ENCODE peak calls at places on chromosomes 13 and 19, in six cellular contexts. W is heart left ventricle, U is GM12878, G is A549, L is Peyer's patch, O is esophagus squamous epithelium. V is an unnamed sample.
A peak's percentile ranks its signal among the peaks of the same experiment; 100 is the strongest.

GRCh38 chr19:38362076-38362945 is 12.1 kb upstream of the PSMD8 start:
- DNase-seq in W (peak; percentile 80), U (no peak), G (peak; percentile 92), L (peak; percentile 94), O (peak; percentile 39), V (peak; percentile 86)

GRCh38 chr13:37187611-37188010 is 82.1 kb upstream of the CSNK1A1L start:
- DNase-seq in W (no peak), U (no peak), G (no peak), L (no peak), O (no peak), V (no peak)

GRCh38 chr13:62210951-62211350 is 795.3 kb upstream of the PCDH20 start:
- DNase-seq in W (no peak), U (no peak), G (no peak), L (no peak), O (no peak), V (no peak)

GRCh38 chr19:33133438-33134031 is 1.6 kb downstream of the WDR88 start:
- DNase-seq in W (no peak), U (no peak), G (peak; percentile 51), L (no peak), O (no peak), V (no peak)

GRCh38 chr19:2251577-2252480 is 2.7 kb downstream of the AMH start:
- DNase-seq in W (no peak), U (no peak), G (no peak), L (no peak), O (no peak), V (no peak)

GRCh38 chr13:49517461-49517860 is 21.7 kb downstream of the PHF11 start:
- DNase-seq in W (no peak), U (no peak), G (no peak), L (no peak), O (no peak), V (no peak)

GRCh38 chr19:383922-384800 is 24.8 kb downstream of the C2CD4C start:
- DNase-seq in W (no peak), U (peak; percentile 27), G (no peak), L (no peak), O (no peak), V (peak; percentile 65)

GRCh38 chr13:88461272-88462009 is 790.3 kb downstream of the SLITRK5 start:
- DNase-seq in W (no peak), U (no peak), G (no peak), L (no peak), O (no peak), V (no peak)

GRCh38 chr13:43339843-43340550 is 316.6 kb downstream of the DNAJC15 start:
- DNase-seq in W (no peak), U (no peak), G (no peak), L (no peak), O (no peak), V (no peak)

GRCh38 chr19:31127132-31127967 is 221.9 kb downstream of the TSHZ3 start:
- DNase-seq in W (no peak), U (no peak), G (peak; percentile 82), L (no peak), O (no peak), V (peak; percentile 68)

GRCh38 chr13:51207881-51208280 is 14.3 kb upstream of the FAM124A start:
- DNase-seq in W (no peak), U (no peak), G (no peak), L (no peak), O (no peak), V (no peak)

GRCh38 chr13:52374389-52374788 is 31.6 kb downstream of the THSD1 start:
- DNase-seq in W (no peak), U (no peak), G (no peak), L (no peak), O (no peak), V (no peak)

GRCh38 chr13:65921933-65922332 is 1308.2 kb downstream of the PCDH9 start:
- DNase-seq in W (no peak), U (no peak), G (no peak), L (no peak), O (no peak), V (no peak)

GRCh38 chr13:112435973-112436372 is 59.8 kb downstream of the SPACA7 start:
- DNase-seq in W (no peak), U (no peak), G (no peak), L (no peak), O (no peak), V (no peak)

GRCh38 chr19:56751078-56751489 is 79.5 kb upstream of the ZNF835 start:
- DNase-seq in W (no peak), U (no peak), G (no peak), L (no peak), O (no peak), V (peak; percentile 65)

GRCh38 chr19:52248256-52248655 is 21.1 kb upstream of the ZNF766 start:
- DNase-seq in W (peak; percentile 35), U (no peak), G (no peak), L (peak; percentile 81), O (no peak), V (no peak)

GRCh38 chr19:53432088-53432661 is 391 bp downstream of the ZNF761 start:
- DNase-seq in W (peak; percentile 24), U (no peak), G (peak; percentile 18), L (no peak), O (no peak), V (peak; percentile 76)

GRCh38 chr13:59856281-59856810 is 307.4 kb downstream of the DIAPH3 start:
- DNase-seq in W (no peak), U (no peak), G (no peak), L (no peak), O (no peak), V (no peak)

GRCh38 chr13:105543742-105544141 is 991.7 kb downstream of the EFNB2 start:
- DNase-seq in W (no peak), U (no peak), G (no peak), L (no peak), O (no peak), V (no peak)

GRCh38 chr13:51895906-51896888 is 34.4 kb downstream of the CCDC70 start:
- DNase-seq in W (peak; percentile 44), U (no peak), G (peak; percentile 47), L (peak; percentile 71), O (no peak), V (no peak)

GRCh38 chr13:19324325-19324724 is 142.7 kb upstream of the TUBA3C start:
- DNase-seq in W (no peak), U (no peak), G (no peak), L (no peak), O (no peak), V (no peak)

GRCh38 chr19:16146112-16146511 is 2.6 kb downstream of the HSH2D start:
- DNase-seq in W (no peak), U (no peak), G (no peak), L (no peak), O (no peak), V (no peak)
- TF ChIP-seq POLR2A in W (no peak), U (peak; percentile 40), G (no peak), L (no peak), O (no peak), V (no peak)

GRCh38 chr13:44697058-44697457 is 120.9 kb upstream of the TSC22D1 start:
- DNase-seq in W (no peak), U (no peak), G (no peak), L (no peak), O (no peak), V (no peak)

GRCh38 chr13:44695520-44695919 is 119.4 kb upstream of the TSC22D1 start:
- DNase-seq in W (no peak), U (no peak), G (no peak), L (no peak), O (no peak), V (no peak)

GRCh38 chr13:44693156-44693826 is 117.2 kb upstream of the TSC22D1 start:
- DNase-seq in W (peak; percentile 44), U (no peak), G (no peak), L (no peak), O (no peak), V (no peak)

GRCh38 chr13:44694842-44695241 is 118.7 kb upstream of the TSC22D1 start:
- DNase-seq in W (no peak), U (no peak), G (no peak), L (no peak), O (no peak), V (no peak)

DNA sequence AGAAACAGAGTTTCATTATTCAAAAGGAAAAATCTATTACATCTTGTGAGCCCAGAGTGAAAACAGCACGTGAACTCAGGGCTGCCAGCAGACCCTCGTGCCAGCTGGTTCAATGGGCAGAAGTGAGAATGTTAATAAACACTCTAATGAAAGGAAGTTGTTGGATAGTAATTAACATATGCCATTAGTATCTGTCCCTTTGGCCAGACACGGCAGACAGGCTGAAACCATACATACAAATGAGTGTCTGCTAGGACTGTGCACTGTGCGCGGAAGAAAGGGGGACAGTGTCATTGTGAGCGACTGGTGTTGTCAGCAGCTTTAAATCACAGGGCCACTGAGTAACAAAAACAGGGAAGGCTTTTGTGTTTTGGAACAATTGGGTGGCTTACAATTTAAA is 121.9 kb upstream of the TSC22D1 start:
- DNase-seq in W (no peak), U (no peak), G (no peak), L (no peak), O (no peak), V (no peak)
- TF ChIP-seq POLR2A in W (no peak), U (no peak), G (no peak), L (no peak), O (no peak), V (no peak)

DNA sequence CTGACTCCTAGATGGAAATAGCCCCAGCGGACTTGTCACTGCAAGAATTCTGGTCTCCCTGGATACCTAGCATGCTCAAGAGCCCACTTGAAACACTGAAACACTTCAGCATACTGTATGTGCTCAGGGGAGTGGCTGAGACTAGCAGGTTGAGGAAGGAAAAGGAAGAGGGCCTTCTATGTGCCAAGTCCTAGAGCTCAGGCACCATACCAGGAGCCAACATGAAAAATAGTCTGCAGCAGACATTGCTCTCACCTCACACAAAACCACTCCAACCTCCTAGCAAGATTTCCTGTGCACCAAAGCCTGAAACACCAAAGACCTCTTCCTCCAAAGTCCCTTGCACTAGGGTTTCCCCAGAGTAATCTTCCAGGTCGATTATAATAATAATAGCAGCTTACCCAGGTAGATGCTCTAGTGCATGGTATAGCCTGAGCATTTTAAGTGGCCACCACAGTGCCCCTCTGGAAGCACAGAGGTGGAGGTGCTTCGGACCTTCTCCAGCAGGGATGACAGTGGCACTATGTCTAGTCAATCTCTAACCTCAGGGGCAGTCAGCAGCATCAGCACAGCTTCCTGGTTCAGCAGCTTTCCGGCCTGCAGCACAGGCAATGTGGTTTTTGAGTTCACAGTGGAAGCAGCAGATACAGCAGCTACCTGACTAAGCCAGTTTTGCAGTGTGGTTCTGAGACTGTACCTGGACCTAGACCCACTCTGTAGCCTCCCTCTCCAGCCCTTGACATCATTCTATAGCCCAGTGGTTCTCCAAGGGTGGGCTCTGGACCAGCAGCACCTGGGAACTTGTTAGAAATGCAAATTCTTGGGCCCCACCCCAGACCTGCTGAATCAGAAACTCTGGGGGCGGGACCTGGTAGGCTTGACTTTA is 45.6 kb upstream of the UBE2L5 start:
- DNase-seq in W (no peak), U (peak; percentile 49), G (no peak), L (peak; percentile 90), O (peak; percentile 16), V (no peak)
- TF ChIP-seq POLR2A in W (no peak), U (peak; percentile 65), G (no peak), L (no peak), O (no peak), V (no peak)

DNA sequence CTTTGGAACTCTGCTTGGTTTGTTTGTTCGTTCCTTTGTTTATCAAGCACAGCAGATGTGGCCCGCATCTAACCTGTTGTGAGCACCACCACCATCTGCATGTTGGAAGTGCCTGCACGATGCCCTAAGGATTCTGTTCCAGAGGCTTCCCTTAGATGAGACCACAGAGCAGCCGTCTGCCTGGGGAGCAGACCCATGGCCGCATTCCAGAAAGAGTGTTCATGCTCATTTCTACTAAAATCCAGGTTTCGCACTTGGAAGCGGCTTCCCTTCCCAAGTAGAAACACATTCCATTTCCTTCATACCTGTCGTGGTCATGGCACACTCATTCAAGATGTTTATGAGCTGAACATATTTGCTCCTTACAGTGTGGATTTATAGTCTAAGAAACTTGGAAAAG is 27.2 kb downstream of the COL4A2 start:
- DNase-seq in W (no peak), U (no peak), G (no peak), L (peak; percentile 11), O (no peak), V (peak; percentile 69)
- TF ChIP-seq POLR2A in W (no peak), U (no peak), G (no peak), L (no peak), O (no peak), V (no peak)

V was measured in sigmoid colon.